ENCODE peak calls at places on chromosomes 11 and 22, in seven cellular contexts. I is anterior cingulate cortex; W is left ventricle myocardium inferior; Y is spleen; U is activated CD4-positive, CD25-positive, alpha-beta regulatory T cell; V is AG08395; K is GM23338. P is an unnamed sample.

GRCh38 chr11:103043826-103044688 is 47.9 kb downstream of the DCUN1D5 start:
- DNase-seq in I (no peak), W (no peak), Y (no peak), U (no peak), V (no peak), K (no peak), P (no peak)

GRCh38 chr11:120108154-120108784 is 29.6 kb downstream of the TRIM29 start:
- DNase-seq in I (peak; percentile 80), W (peak; percentile 62), Y (peak; percentile 88), U (peak; percentile 23), V (peak; percentile 92), K (peak; percentile 89), P (peak; percentile 86)

GRCh38 chr22:48821346-48822186 is 1006.1 kb downstream of the BRD1 start:
- DNase-seq in I (no peak), W (no peak), Y (peak; percentile 45), U (no peak), V (no peak), K (peak; percentile 1), P (no peak)

GRCh38 chr11:368414-369335 is 624 bp upstream of the B4GALNT4 start:
- DNase-seq in I (no peak), W (peak; percentile 13), Y (no peak), U (no peak), V (peak; percentile 39), K (no peak), P (peak; percentile 39)

GRCh38 chr22:21443735-21444421 is 23.3 kb upstream of the TMEM191C start:
- DNase-seq in I (no peak), W (no peak), Y (peak; percentile 66), U (no peak), V (no peak), K (no peak), P (no peak)

GRCh38 chr11:5626191-5626590 is 1.4 kb downstream of the TRIM34 start:
- DNase-seq in I (no peak), W (no peak), Y (no peak), U (no peak), V (peak; percentile 18), K (no peak), P (no peak)

GRCh38 chr11:65826972-65827773 is 6.6 kb upstream of the SNX32 start:
- DNase-seq in I (no peak), W (no peak), Y (no peak), U (no peak), V (no peak), K (no peak), P (no peak)

GRCh38 chr22:50304528-50305392 is 2.7 kb downstream of the PLXNB2 start:
- DNase-seq in I (peak; percentile 53), W (no peak), Y (no peak), U (no peak), V (no peak), K (no peak), P (no peak)

GRCh38 chr22:49827853-49828598 is at the start of gene BRD1:
- DNase-seq in I (peak; percentile 49), W (peak; percentile 70), Y (peak; percentile 94), U (no peak), V (peak; percentile 72), K (peak; percentile 74), P (peak; percentile 46)

GRCh38 chr11:95364324-95365295 is 133.6 kb upstream of the SESN3 start:
- DNase-seq in I (no peak), W (no peak), Y (no peak), U (no peak), V (no peak), K (no peak), P (no peak)

GRCh38 chr11:65918211-65919150 is at the start of gene C11orf68:
- DNase-seq in I (no peak), W (no peak), Y (no peak), U (no peak), V (no peak), K (peak; percentile 56), P (no peak)

GRCh38 chr22:25700996-25701815 is 40.8 kb upstream of the MYO18B start:
- DNase-seq in I (peak; percentile 36), W (peak; percentile 39), Y (no peak), U (no peak), V (peak; percentile 40), K (no peak), P (no peak)

GRCh38 chr11:112727341-112727841 is 233.8 kb upstream of the NCAM1 start:
- DNase-seq in I (no peak), W (no peak), Y (no peak), U (no peak), V (no peak), K (no peak), P (no peak)

GRCh38 chr11:64970731-64971151 is 1.2 kb downstream of the MAJIN start:
- DNase-seq in I (no peak), W (no peak), Y (no peak), U (no peak), V (no peak), K (no peak), P (no peak)

GRCh38 chr11:76972051-76972450 is 62.1 kb upstream of the B3GNT6 start:
- DNase-seq in I (no peak), W (no peak), Y (no peak), U (no peak), V (no peak), K (no peak), P (no peak)

GRCh38 chr11:103234974-103235373 is 125.7 kb downstream of the DYNC2H1 start:
- DNase-seq in I (no peak), W (no peak), Y (no peak), U (no peak), V (peak; percentile 13), K (no peak), P (no peak)

P was measured in HTR-8/SVneo.